ENCODE peak calls at places on chromosomes 11 and 22, in four cellular contexts. I is HEK293T, M is K562, D is A549. U is an unnamed sample.
A peak's percentile ranks its signal among the peaks of the same experiment; 100 is the strongest.

GRCh38 chr11:33542921-33543320 is 157.7 kb downstream of the C11orf91 start:
- DNase-seq in I (peak; percentile 72), M (peak; percentile 44), D (peak; percentile 86), U (peak; percentile 23)

GRCh38 chr11:14656536-14657457 is 13.2 kb downstream of the PDE3B start:
- DNase-seq in I (no peak), M (peak; percentile 68), D (no peak), U (peak; percentile 28)

GRCh38 chr22:32564170-32565001 is 89.8 kb downstream of the FBXO7 start:
- DNase-seq in I (no peak), M (no peak), D (no peak), U (no peak)

GRCh38 chr11:40384991-40385390 is 1074.5 kb downstream of the LRRC4C start:
- DNase-seq in I (no peak), M (no peak), D (no peak), U (no peak)

GRCh38 chr11:12397953-12398352 is 20.6 kb downstream of the PARVA start:
- DNase-seq in I (no peak), M (no peak), D (no peak), U (no peak)

GRCh38 chr22:45159652-45160462 is 3.9 kb upstream of the NUP50 start:
- DNase-seq in I (peak; percentile 22), M (no peak), D (peak; percentile 18), U (peak; percentile 88)

GRCh38 chr11:7512525-7513209 is 1.1 kb upstream of the PPFIBP2 start:
- DNase-seq in I (no peak), M (no peak), D (no peak), U (peak; percentile 13)

GRCh38 chr11:119085523-119085878 is 820 bp downstream of the HMBS start:
- DNase-seq in I (no peak), M (peak; percentile 52), D (no peak), U (no peak)

GRCh38 chr11:22792497-22792896 is 37.1 kb downstream of the SVIP start:
- DNase-seq in I (no peak), M (peak; percentile 21), D (no peak), U (peak; percentile 94)

GRCh38 chr22:46425011-46425410 is 89.5 kb downstream of the TRMU start:
- DNase-seq in I (no peak), M (no peak), D (no peak), U (no peak)

DNA sequence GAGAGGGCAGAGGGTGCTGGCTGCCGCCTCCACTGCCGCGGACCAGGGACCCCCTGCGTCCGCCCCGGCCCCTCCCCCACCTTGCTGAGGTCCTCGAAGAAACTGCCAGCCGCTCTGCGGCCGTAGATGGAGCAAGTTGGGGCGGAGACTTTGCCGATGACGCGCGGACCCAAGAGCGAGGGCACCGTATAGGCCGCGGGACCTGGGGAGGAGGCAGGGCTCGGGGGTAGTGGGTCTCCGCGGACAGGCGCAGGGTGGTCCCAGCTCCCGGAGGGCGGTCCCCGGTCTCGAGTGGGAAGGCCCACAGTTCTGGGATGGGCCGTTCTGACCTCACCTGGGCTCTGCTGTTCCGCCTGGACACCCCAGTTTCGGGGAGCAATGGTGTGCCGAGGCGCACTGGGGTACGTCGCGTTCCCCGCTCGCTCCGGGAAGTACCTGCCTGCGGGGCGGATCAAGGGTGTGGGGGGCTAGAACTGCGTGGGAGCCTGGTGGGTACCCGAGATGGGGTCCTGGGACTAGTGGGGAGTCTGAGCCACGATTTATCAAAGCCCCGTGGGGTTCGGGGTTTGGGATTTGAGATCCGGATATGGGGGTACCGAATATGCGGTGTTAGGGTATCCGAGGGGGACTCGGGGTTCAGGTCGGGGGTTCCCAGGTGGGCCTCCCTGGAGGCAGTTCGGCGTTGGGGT is 1.2 kb upstream of the TYMP start:
- DNase-seq in I (no peak), M (no peak), D (peak; percentile 60), U (peak; percentile 47)
- TF ChIP-seq BHLHE40 in I (no peak), M (no peak), D (no peak), U (no peak)

GRCh38 chr22:39658806-39659463 is 88.4 kb downstream of the CACNA1I start:
- DNase-seq in I (no peak), M (no peak), D (no peak), U (no peak)

GRCh38 chr22:39656495-39657490 is 86.2 kb downstream of the CACNA1I start:
- DNase-seq in I (no peak), M (no peak), D (no peak), U (no peak)

GRCh38 chr22:39661501-39661841 is 90.9 kb downstream of the CACNA1I start:
- DNase-seq in I (no peak), M (no peak), D (no peak), U (no peak)

GRCh38 chr22:39655736-39656285 is 85.3 kb downstream of the CACNA1I start:
- DNase-seq in I (no peak), M (no peak), D (no peak), U (no peak)

DNA sequence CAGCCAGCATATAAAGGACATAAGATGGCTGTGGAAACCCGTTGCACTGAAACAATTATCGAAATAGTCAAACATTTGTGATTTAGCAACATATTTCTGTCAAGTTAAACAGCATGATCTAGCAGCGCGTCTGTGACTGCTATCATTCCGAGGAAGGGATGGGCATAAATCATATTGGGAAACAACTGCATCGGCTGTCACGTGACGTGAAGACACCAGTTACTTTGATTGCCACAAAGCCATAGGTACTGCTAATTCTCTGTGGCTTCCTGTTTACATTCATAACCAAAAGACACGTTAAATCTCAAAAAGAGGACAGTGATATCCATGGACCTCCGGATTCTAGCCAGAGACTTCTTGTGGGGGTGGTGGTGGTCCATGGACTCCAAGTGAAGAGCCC is 87.8 kb downstream of the CACNA1I start:
- DNase-seq in I (no peak), M (no peak), D (peak; percentile 16), U (no peak)
- TF ChIP-seq BHLHE40 in I (no peak), M (peak; percentile 61), D (no peak), U (no peak)

GRCh38 chr22:17606472-17606871 is 22.1 kb downstream of the ATP6V1E1 start:
- DNase-seq in I (no peak), M (no peak), D (no peak), U (no peak)
- TF ChIP-seq BHLHE40 in I (no peak), M (no peak), D (no peak), U (no peak)

DNA sequence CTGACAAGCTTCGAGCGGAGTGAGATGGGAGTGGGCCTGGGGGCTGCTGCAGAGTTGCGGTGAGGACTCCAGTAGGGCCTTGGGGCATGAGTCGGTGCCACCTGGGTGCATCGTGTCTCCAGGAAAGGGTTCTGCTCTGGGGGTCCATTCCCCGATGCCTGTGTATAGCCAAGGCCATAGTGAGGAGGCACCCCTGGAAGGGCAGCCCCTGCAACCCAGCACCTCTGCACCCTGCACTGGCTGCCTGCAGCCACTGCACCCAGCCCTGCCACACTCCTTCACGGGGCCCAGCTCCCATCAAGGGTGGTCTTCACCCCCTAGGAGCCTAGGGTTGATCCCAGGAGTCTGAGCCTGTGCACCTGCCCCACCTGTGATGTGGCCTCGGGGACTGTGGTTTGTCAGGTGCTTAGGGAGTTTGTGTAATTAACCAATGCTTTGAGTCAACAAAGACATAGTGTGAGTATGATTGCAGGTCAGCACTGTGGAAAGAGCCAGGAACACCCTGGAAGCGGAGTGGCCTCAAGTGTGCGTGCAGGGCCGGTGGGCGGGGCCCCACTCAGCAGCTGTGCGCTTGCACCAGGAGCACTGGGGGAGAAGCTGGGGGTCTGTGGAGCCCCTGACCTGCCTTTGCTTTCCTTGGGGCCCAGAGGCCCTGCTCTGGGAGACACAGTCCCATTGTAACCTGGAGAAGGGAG is 1299.3 kb downstream of the BRD1 start:
- DNase-seq in I (no peak), M (no peak), D (no peak), U (no peak)
- TF ChIP-seq BHLHE40 in I (no peak), M (no peak), D (no peak), U (no peak)

GRCh38 chr11:116578971-116579687 is 193.7 kb downstream of the BUD13 start:
- DNase-seq in I (no peak), M (no peak), D (no peak), U (peak; percentile 23)
- TF ChIP-seq BHLHE40 in I (no peak), M (no peak), D (no peak), U (no peak)

DNA sequence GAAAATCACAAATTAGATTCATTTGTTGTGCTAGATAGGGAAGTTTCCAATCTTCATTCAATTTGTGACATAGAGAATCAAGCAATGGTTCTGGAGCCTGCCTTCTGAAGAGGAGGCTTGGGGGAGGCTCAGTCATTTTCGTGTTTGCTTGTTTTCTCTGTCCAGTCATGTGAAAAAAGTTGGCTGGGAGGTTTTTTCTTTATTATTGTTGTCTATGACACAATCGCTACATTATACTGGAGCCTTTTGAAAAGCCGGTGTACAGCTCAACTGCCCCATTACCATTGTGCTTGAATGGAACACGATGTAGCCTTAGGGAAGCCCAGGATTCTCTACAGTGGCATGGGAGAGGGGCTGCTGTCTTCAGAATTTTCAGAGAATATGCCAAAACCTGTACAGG is 57.9 kb upstream of the NCAM1 start:
- DNase-seq in I (peak; percentile 20), M (no peak), D (no peak), U (no peak)
- TF ChIP-seq BHLHE40 in I (no peak), M (no peak), D (no peak), U (no peak)

GRCh38 chr11:5620606-5621521 is 3.9 kb upstream of the TRIM34 start:
- DNase-seq in I (no peak), M (no peak), D (peak; percentile 80), U (peak; percentile 42)
- TF ChIP-seq BHLHE40 in I (no peak), M (no peak), D (no peak), U (no peak)

DNA sequence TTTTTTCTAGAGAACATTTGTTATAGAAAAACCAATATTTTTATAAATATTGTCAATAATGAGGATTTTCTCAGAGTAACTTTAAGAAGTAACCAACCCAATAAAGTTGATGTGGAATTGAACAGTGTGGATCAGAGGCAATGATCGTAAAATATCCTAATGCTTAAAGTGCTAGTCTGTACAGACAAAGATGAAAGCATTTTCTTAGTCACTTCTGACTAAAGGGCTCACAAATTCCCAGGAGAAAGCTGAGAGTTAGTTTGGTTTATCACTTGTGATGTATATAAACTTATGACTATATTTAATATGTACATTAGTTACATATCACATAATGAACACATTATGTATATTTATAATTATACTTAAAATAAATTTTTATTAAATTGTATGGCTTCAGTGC is 25.4 kb upstream of the DDI1 start:
- DNase-seq in I (no peak), M (no peak), D (no peak), U (no peak)
- TF ChIP-seq BHLHE40 in I (no peak), M (no peak), D (no peak), U (no peak)

GRCh38 chr22:27962268-27963191 is 43.5 kb upstream of the PITPNB start:
- DNase-seq in I (peak; percentile 58), M (no peak), D (no peak), U (no peak)

GRCh38 chr22:27961680-27962079 is 42.6 kb upstream of the PITPNB start:
- DNase-seq in I (no peak), M (no peak), D (no peak), U (no peak)

GRCh38 chr22:27965547-27965946 is 46.5 kb upstream of the PITPNB start:
- DNase-seq in I (no peak), M (no peak), D (no peak), U (no peak)

GRCh38 chr22:27959335-27960090 is 40.5 kb upstream of the PITPNB start:
- DNase-seq in I (no peak), M (no peak), D (no peak), U (no peak)

GRCh38 chr22:27961182-27961581 is 42.1 kb upstream of the PITPNB start:
- DNase-seq in I (no peak), M (no peak), D (no peak), U (no peak)
- TF ChIP-seq BHLHE40 in I (no peak), M (no peak), D (no peak), U (no peak)

U was measured in HepG2.